ENCODE peak calls at places on chromosomes 7 and 10, in seven cellular contexts. D, C, B, G, M, X and A are unnamed samples.

GRCh38 chr7:155395176-155395797 is 62.6 kb upstream of the EN2 start:
- DNase-seq in D (no peak), C (no peak), B (no peak), G (no peak), M (no peak), X (no peak), A (no peak)

GRCh38 chr10:63491558-63492316 is 26.0 kb upstream of the JMJD1C start:
- DNase-seq in D (no peak), C (peak), B (no peak), G (peak), M (peak), X (no peak), A (peak)

GRCh38 chr10:121694966-121695340 is 96.7 kb upstream of the FGFR2 start:
- DNase-seq in D (no peak), C (no peak), B (no peak), G (peak), M (peak), X (no peak), A (no peak)

GRCh38 chr10:125163803-125164202 is 3.4 kb upstream of the CTBP2 start:
- DNase-seq in D (no peak), C (no peak), B (no peak), G (no peak), M (no peak), X (no peak), A (no peak)

GRCh38 chr7:66883716-66884115 is 37.3 kb upstream of the TMEM248 start:
- DNase-seq in D (no peak), C (peak), B (no peak), G (no peak), M (peak), X (no peak), A (peak)

GRCh38 chr7:158582089-158582456 is 5.5 kb downstream of the PTPRN2 start:
- DNase-seq in D (no peak), C (no peak), B (no peak), G (no peak), M (no peak), X (no peak), A (no peak)

GRCh38 chr7:39734605-39735004 is 111.2 kb downstream of the RALA start:
- DNase-seq in D (no peak), C (no peak), B (no peak), G (peak), M (no peak), X (no peak), A (no peak)

GRCh38 chr10:89867964-89868363 is 166.6 kb downstream of the KIF20B start:
- DNase-seq in D (no peak), C (peak), B (no peak), G (no peak), M (no peak), X (no peak), A (peak)

GRCh38 chr7:5557920-5558401 is 134.3 kb upstream of the TNRC18 start:
- DNase-seq in D (no peak), C (peak), B (no peak), G (no peak), M (peak), X (no peak), A (peak)

GRCh38 chr10:86960003-86960862 is 1.8 kb downstream of the SNCG start:
- DNase-seq in D (no peak), C (peak), B (peak), G (peak), M (peak), X (no peak), A (peak)

GRCh38 chr7:69722836-69723235 is 124.6 kb downstream of the AUTS2 start:
- DNase-seq in D (no peak), C (no peak), B (no peak), G (no peak), M (peak), X (no peak), A (no peak)

GRCh38 chr10:72831696-72832355 is 61.7 kb upstream of the OIT3 start:
- DNase-seq in D (no peak), C (peak), B (no peak), G (no peak), M (peak), X (no peak), A (no peak)

GRCh38 chr10:72087392-72087968 is 871 bp downstream of the SPOCK2 start:
- DNase-seq in D (no peak), C (no peak), B (peak), G (no peak), M (no peak), X (no peak), A (no peak)

GRCh38 chr10:24434961-24435360 is 226.0 kb downstream of the KIAA1217 start:
- DNase-seq in D (no peak), C (no peak), B (no peak), G (no peak), M (peak), X (no peak), A (no peak)

GRCh38 chr10:123582084-123582989 is 83.8 kb upstream of the GPR26 start:
- DNase-seq in D (peak), C (peak), B (peak), G (peak), M (peak), X (peak), A (peak)

GRCh38 chr7:138289082-138289481 is 171.0 kb upstream of the TRIM24 start:
- DNase-seq in D (no peak), C (no peak), B (no peak), G (no peak), M (no peak), X (no peak), A (no peak)

GRCh38 chr7:120941064-120941463 is 9.5 kb upstream of the ING3 start:
- DNase-seq in D (no peak), C (no peak), B (no peak), G (no peak), M (peak), X (no peak), A (no peak)

GRCh38 chr7:150502519-150502918 is 12.2 kb upstream of the GIMAP7 start:
- DNase-seq in D (no peak), C (no peak), B (no peak), G (no peak), M (no peak), X (no peak), A (no peak)

GRCh38 chr10:15352818-15353217 is 18.3 kb downstream of the FAM171A1 start:
- DNase-seq in D (no peak), C (no peak), B (no peak), G (no peak), M (no peak), X (no peak), A (no peak)

GRCh38 chr10:15352201-15352600 is 18.9 kb downstream of the FAM171A1 start:
- DNase-seq in D (no peak), C (no peak), B (no peak), G (no peak), M (no peak), X (no peak), A (no peak)

GRCh38 chr10:15353471-15353870 is 17.6 kb downstream of the FAM171A1 start:
- DNase-seq in D (no peak), C (no peak), B (no peak), G (no peak), M (no peak), X (no peak), A (no peak)

GRCh38 chr10:15349133-15349532 is 22.0 kb downstream of the FAM171A1 start:
- DNase-seq in D (no peak), C (no peak), B (no peak), G (no peak), M (no peak), X (no peak), A (no peak)

GRCh38 chr10:15351099-15351820 is 19.8 kb downstream of the FAM171A1 start:
- DNase-seq in D (no peak), C (no peak), B (no peak), G (no peak), M (no peak), X (no peak), A (no peak)
- H2AK5ac ChIP-seq in D (no peak), C (no peak), B (no peak), G (no peak), M (no peak), X (no peak), A (no peak)

DNA sequence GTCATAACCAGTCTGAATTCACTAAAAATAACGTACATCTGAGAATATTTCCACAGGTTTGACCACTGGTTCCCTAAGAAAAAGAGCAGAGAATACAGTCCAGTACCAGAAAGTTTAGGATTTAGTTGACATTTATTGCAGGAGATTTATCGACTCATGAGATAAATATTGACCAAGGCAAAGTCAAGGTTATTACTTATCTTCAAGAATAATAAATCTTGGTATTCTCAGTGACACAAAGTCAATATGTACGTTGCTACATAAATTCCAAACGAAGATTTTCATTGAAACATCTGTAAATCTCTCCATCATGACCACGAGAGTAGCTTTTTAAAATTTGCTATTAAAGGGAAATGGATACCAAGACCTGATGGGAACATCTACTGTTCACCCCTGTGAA is 39.4 kb upstream of the GRB10 start:
- DNase-seq in D (no peak), C (no peak), B (no peak), G (no peak), M (no peak), X (no peak), A (no peak)
- H2AK5ac ChIP-seq in D (no peak), C (no peak), B (no peak), G (no peak), M (no peak), X (no peak), A (no peak)

GRCh38 chr10:21329995-21330627 is 195.4 kb downstream of the SKIDA1 start:
- DNase-seq in D (no peak), C (peak), B (no peak), G (peak), M (peak), X (no peak), A (peak)

GRCh38 chr10:21330628-21331020 is 194.9 kb downstream of the SKIDA1 start:
- DNase-seq in D (no peak), C (no peak), B (no peak), G (no peak), M (peak), X (no peak), A (peak)

GRCh38 chr10:21327239-21327993 is 198.1 kb downstream of the SKIDA1 start:
- DNase-seq in D (no peak), C (no peak), B (peak), G (peak), M (peak), X (no peak), A (no peak)

DNA sequence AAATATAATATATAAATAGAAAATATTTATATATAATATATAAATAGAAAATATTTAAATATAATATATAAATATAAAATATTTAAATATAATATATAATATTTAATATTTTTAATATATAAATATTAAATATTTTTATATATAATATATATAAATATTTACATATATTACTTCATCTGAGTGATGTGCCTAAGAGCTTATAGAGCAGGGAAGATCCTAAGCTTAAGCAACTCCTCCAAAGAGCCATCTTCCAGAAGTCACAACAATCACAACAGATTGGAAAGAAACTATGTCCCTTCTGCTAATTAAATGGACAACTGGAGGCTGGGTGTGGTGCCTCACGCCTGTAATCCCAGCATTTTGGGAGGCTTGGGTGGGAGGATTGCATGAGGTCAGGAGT is 198.9 kb downstream of the SKIDA1 start:
- DNase-seq in D (no peak), C (no peak), B (no peak), G (no peak), M (no peak), X (no peak), A (no peak)
- H2AK5ac ChIP-seq in D (no peak), C (no peak), B (no peak), G (no peak), M (no peak), X (no peak), A (no peak)

GRCh38 chr10:120466006-120466405 is 9.0 kb downstream of the PLPP4 start:
- DNase-seq in D (no peak), C (no peak), B (no peak), G (no peak), M (no peak), X (no peak), A (no peak)
- H2AK5ac ChIP-seq in D (no peak), C (no peak), B (no peak), G (no peak), M (no peak), X (no peak), A (no peak)

GRCh38 chr10:97892506-97892905 is 42.9 kb downstream of the GOLGA7B start:
- DNase-seq in D (no peak), C (no peak), B (no peak), G (no peak), M (no peak), X (no peak), A (no peak)
- H2AK5ac ChIP-seq in D (peak), C (no peak), B (no peak), G (no peak), M (no peak), X (no peak), A (no peak)